ENCODE peak calls at places on chromosomes 13 and 19, in seven cellular contexts. X is GM20000, N is HCT116, J is HFFc6, H is B cell, R is AG09309, C is fibroblast of pulmonary artery. L is an unnamed sample.

GRCh38 chr13:44199627-44200207 is 173.9 kb upstream of the SERP2 start:
- DNase-seq in N (no peak), C (no peak), H (no peak), X (no peak), J (no peak), R (no peak), L (no peak)

GRCh38 chr13:105220063-105220462 is 1315.4 kb downstream of the EFNB2 start:
- DNase-seq in X (no peak), J (no peak), H (no peak), R (no peak), N (no peak), C (peak; percentile 18), L (no peak)

GRCh38 chr19:45256836-45257235 is 5.8 kb downstream of the MARK4 start:
- DNase-seq in N (no peak), J (no peak), R (no peak), X (no peak), H (no peak), C (no peak), L (no peak)

GRCh38 chr13:63843766-63844699 is 2428.4 kb upstream of the PCDH20 start:
- DNase-seq in N (no peak), J (no peak), X (no peak), C (no peak), H (no peak), R (no peak), L (no peak)

GRCh38 chr13:110447058-110447511 is 114.4 kb downstream of the RAB20 start:
- DNase-seq in N (no peak), J (peak; percentile 29), C (no peak), X (peak; percentile 64), R (no peak), H (no peak), L (no peak)

GRCh38 chr13:70107498-70108271 is at the start of gene ATXN8OS:
- DNase-seq in X (no peak), R (no peak), J (no peak), C (no peak), N (no peak), H (no peak), L (no peak)

GRCh38 chr13:45847554-45848224 is 3.9 kb downstream of the SIAH3 start:
- DNase-seq in C (peak; percentile 17), J (no peak), R (no peak), N (no peak), X (peak; percentile 36), H (no peak), L (no peak)

GRCh38 chr19:3067549-3067948 is 5.3 kb upstream of the TLE5 start:
- DNase-seq in N (no peak), C (no peak), X (no peak), J (no peak), R (no peak), H (no peak), L (no peak)

GRCh38 chr19:2015611-2015950 is at the start of gene BTBD2:
- DNase-seq in X (no peak), R (peak; percentile 52), C (peak; percentile 87), N (peak; percentile 86), H (no peak), J (no peak), L (peak; percentile 73)

GRCh38 chr13:30081331-30081730 is 226.0 kb downstream of the KATNAL1 start:
- DNase-seq in N (no peak), C (no peak), R (no peak), H (no peak), J (no peak), X (no peak), L (no peak)

GRCh38 chr19:45391346-45391745 is 13.5 kb downstream of the PPP1R13L start:
- DNase-seq in H (no peak), J (no peak), R (no peak), N (no peak), C (no peak), X (no peak), L (no peak)

GRCh38 chr13:85665286-85665685 is 133.9 kb downstream of the SLITRK6 start:
- DNase-seq in N (no peak), H (no peak), X (no peak), C (peak; percentile 10), R (no peak), J (no peak), L (peak; percentile 55)

GRCh38 chr19:4678881-4679379 is 8.8 kb upstream of the MYDGF start:
- DNase-seq in N (peak; percentile 51), R (no peak), C (no peak), J (no peak), X (no peak), H (no peak), L (no peak)

GRCh38 chr13:59856281-59856810 is 307.4 kb downstream of the DIAPH3 start:
- DNase-seq in J (no peak), N (no peak), C (no peak), X (no peak), R (no peak), H (no peak), L (no peak)

GRCh38 chr19:13541554-13541953 is 35.3 kb upstream of the CACNA1A start:
- DNase-seq in C (no peak), R (no peak), N (no peak), X (no peak), J (no peak), H (no peak), L (no peak)

GRCh38 chr19:20334760-20335159 is 167.7 kb downstream of the ZNF486 start:
- DNase-seq in C (no peak), J (no peak), X (no peak), R (no peak), N (no peak), H (no peak), L (no peak)

GRCh38 chr13:73984949-73985691 is 149.1 kb downstream of the KLF12 start:
- DNase-seq in N (no peak), C (peak; percentile 36), H (no peak), R (no peak), X (no peak), J (no peak), L (no peak)

DNA sequence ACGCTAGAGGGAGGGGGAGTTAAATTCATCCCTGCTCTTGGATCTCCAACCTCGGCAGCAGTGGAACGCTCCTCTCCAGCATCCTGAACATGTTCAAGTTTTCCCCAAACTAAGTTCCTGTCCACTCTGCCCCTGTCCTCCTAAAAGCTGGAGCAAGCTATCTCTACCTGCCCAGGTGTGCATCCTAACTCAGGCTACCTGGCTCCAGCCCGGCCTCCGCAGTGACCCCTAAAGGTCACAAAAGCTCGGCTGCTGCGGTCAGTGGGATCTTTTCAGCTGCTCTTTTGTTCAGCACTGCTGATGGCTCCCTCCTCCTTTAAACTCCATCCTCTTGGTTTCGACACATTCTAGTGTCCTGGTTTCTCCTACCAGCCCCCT is 1.4 kb downstream of the DCUN1D2 start:
- DNase-seq in N (no peak), H (no peak), C (no peak), R (no peak), X (no peak), J (no peak), L (no peak)
- TF ChIP-seq CTCF in N (peak; percentile 31), H (no peak), C (no peak), R (no peak), X (no peak), J (no peak), L (no peak)

DNA sequence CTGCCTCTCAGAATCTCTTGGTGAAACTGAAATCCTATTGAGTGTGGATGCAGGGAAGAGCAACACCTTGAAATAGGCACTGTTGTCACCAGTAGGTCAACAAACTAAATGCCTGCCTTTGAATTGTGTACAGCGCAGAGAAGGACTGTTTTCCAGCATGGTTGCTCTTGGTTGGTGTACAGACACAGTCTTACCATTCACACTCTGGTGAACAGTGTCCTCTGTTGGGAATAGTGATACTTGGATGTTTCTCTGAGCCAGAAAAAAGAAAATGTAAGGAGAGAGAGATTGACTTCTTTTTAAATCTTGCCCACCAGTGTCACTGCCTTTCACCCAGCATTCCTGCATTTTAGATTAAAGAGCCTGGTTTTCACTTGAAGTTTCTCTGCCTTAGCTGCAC is 179.7 kb downstream of the STK24 start:
- DNase-seq in H (no peak), C (peak; percentile 30), X (no peak), J (no peak), R (no peak), N (no peak), L (no peak)
- TF ChIP-seq CTCF in H (no peak), C (peak; percentile 30), X (no peak), J (no peak), R (peak; percentile 42), N (no peak), L (peak; percentile 55)

GRCh38 chr13:113327391-113327765 is 30.3 kb downstream of the LAMP1 start:
- DNase-seq in N (no peak), R (no peak), J (no peak), X (no peak), C (no peak), H (no peak), L (no peak)

GRCh38 chr13:113325779-113326178 is 28.7 kb downstream of the LAMP1 start:
- DNase-seq in R (no peak), J (no peak), X (no peak), N (no peak), H (no peak), C (no peak), L (no peak)

GRCh38 chr13:113329656-113330312 is 32.7 kb downstream of the LAMP1 start:
- DNase-seq in H (no peak), X (no peak), R (no peak), J (no peak), N (no peak), C (no peak), L (no peak)

GRCh38 chr13:113327766-113328391 is 30.8 kb downstream of the LAMP1 start:
- DNase-seq in H (no peak), X (no peak), R (no peak), J (no peak), C (no peak), N (no peak), L (no peak)

DNA sequence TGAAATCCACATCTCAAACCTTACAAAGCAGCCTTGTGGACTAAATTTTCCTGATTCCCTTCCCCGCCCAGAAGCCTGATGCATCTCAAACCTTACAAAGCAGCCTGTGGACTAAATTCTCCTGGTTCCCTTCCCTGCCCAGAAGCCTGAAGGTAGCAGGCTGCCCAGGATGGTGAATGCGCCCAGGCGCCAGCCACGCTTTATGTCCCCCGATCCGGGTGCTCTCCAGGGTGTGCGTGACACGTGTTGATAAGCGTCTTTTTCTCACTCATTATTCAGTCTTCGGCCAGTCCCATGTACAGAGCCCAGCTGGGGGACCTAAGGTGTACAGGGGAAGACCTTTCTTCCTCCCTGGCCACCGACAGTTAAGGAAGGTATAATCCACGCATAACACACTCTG is 31.8 kb downstream of the LAMP1 start:
- DNase-seq in X (no peak), H (no peak), C (no peak), N (no peak), R (no peak), J (no peak), L (no peak)
- TF ChIP-seq CTCF in X (no peak), H (no peak), C (no peak), N (no peak), R (no peak), J (no peak), L (no peak)

GRCh38 chr13:87255394-87255793 is 415.8 kb upstream of the SLITRK5 start:
- DNase-seq in X (no peak), C (no peak), R (no peak), N (no peak), J (no peak), H (no peak), L (no peak)

DNA sequence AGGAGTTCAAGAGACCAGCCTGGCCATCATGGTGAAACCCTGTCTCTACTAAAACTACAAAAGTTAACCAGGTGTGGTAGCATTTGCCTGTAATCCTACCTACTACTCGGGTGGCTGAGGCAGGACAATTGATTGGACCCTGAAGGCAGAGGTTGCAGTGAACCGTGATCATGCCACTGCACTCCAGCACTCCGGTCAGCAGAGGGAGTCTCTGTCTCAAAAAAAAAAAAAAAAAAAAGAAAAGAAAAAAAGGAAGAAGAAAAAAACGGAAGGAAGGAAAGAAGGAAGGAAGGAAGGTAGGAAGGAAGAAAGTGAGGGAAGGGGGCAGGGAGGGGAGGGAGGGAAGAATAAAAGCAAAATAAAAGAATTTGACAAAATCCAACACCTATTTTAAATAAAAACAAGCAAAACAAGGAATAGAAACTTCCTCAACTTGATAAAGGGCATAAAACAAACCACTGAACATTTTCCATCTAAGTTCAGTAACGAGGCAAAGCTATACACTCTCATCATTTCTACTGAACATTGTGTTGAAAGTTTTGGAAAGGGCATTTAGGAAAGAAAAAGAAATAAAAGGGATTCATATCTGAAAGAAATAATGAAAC is 411.6 kb upstream of the SLITRK5 start:
- DNase-seq in N (peak; percentile 13), H (no peak), J (no peak), X (no peak), C (no peak), R (no peak), L (no peak)
- TF ChIP-seq CTCF in N (peak; percentile 42), H (no peak), J (peak; percentile 31), X (no peak), C (peak; percentile 1), R (no peak), L (peak; percentile 36)

L was measured in AG04450.